ENCODE peak calls at places on chromosomes 3 and 15, in six cellular contexts. Y is uterus; X is naive thymus-derived CD8-positive, alpha-beta T cell; M is Caki2; D is OCI-M1; P is GM10248. T is an unnamed sample.

GRCh38 chr3:72664171-72664570 is 184.1 kb downstream of the SHQ1 start:
- DNase-seq in Y (no peak), X (no peak), M (no peak), D (no peak), P (no peak), T (no peak)

GRCh38 chr3:4940985-4941384 is 38.3 kb upstream of the BHLHE40 start:
- DNase-seq in Y (no peak), X (no peak), M (no peak), D (no peak), P (no peak), T (no peak)

GRCh38 chr15:25176991-25177954 is 222.5 kb downstream of the SNRPN start:
- DNase-seq in Y (peak; percentile 7), X (no peak), M (no peak), D (no peak), P (no peak), T (no peak)

GRCh38 chr3:98565237-98565643 is 28.2 kb downstream of the CPOX start:
- DNase-seq in Y (no peak), X (no peak), M (no peak), D (no peak), P (no peak), T (no peak)

GRCh38 chr3:36149447-36149865 is 230.8 kb upstream of the STAC start:
- DNase-seq in Y (no peak), X (no peak), M (no peak), D (no peak), P (no peak), T (no peak)

GRCh38 chr3:125220681-125221429 is 8.3 kb upstream of the SLC12A8 start:
- DNase-seq in Y (no peak), X (no peak), M (no peak), D (no peak), P (no peak), T (peak; percentile 36)

GRCh38 chr3:187210555-187211327 is 13.5 kb downstream of the RTP1 start:
- DNase-seq in Y (no peak), X (no peak), M (no peak), D (peak; percentile 43), P (no peak), T (peak; percentile 97)

GRCh38 chr3:9809615-9810356 is at the start of gene TTLL3:
- DNase-seq in Y (peak; percentile 81), X (peak; percentile 17), M (peak; percentile 67), D (peak; percentile 84), P (peak; percentile 56), T (peak; percentile 51)

GRCh38 chr3:53046171-53047170 is 598 bp upstream of the SFMBT1 start:
- DNase-seq in Y (peak; percentile 40), X (peak; percentile 71), M (peak; percentile 59), D (peak; percentile 73), P (peak; percentile 67), T (no peak)

GRCh38 chr3:156509209-156510174 is 45.4 kb downstream of the SSR3 start:
- DNase-seq in Y (no peak), X (peak; percentile 14), M (peak; percentile 65), D (peak; percentile 76), P (peak; percentile 69), T (peak; percentile 85)

GRCh38 chr15:40069178-40070165 is 30.5 kb upstream of the SRP14 start:
- DNase-seq in Y (peak; percentile 68), X (no peak), M (peak; percentile 91), D (no peak), P (peak; percentile 80), T (peak; percentile 83)

GRCh38 chr15:63494406-63494805 is 10.0 kb upstream of the USP3 start:
- DNase-seq in Y (no peak), X (no peak), M (no peak), D (no peak), P (no peak), T (no peak)

GRCh38 chr3:152245498-152246175 is 23.1 kb upstream of the MBNL1 start:
- DNase-seq in Y (no peak), X (no peak), M (no peak), D (peak; percentile 54), P (no peak), T (no peak)

GRCh38 chr3:19457449-19457848 is 309.1 kb downstream of the KCNH8 start:
- DNase-seq in Y (no peak), X (no peak), M (no peak), D (no peak), P (no peak), T (no peak)

T was measured in fibroblast of the aortic adventitia.